ENCODE peak calls at places on chromosome 14, in six cellular contexts. One of them, this sample, is unnamed.
A peak's percentile ranks its signal among the peaks of the same experiment; 100 is the strongest.

GRCh38 chr14:75456069-75457023 is 28.5 kb downstream of the JDP2 start:
- DNase-seq in T-helper 2 cell: no peak
- DNase-seq in AG04450: no peak
- DNase-seq in IMR-90: no peak
- DNase-seq in astrocyte of the hippocampus: no peak
- DNase-seq in Calu3: no peak
- DNase-seq in this sample: no peak

GRCh38 chr14:37721976-37722659 is 126.7 kb downstream of the TTC6 start:
- DNase-seq in IMR-90: peak; percentile 11
- DNase-seq in T-helper 2 cell: no peak
- DNase-seq in AG04450: no peak
- DNase-seq in astrocyte of the hippocampus: no peak
- DNase-seq in Calu3: peak; percentile 30
- DNase-seq in this sample: no peak

GRCh38 chr14:21978184-21978998 is 304.8 kb upstream of the OR4E1 start:
- DNase-seq in IMR-90: peak; percentile 15
- DNase-seq in AG04450: no peak
- DNase-seq in Calu3: peak; percentile 59
- DNase-seq in astrocyte of the hippocampus: peak; percentile 9
- DNase-seq in T-helper 2 cell: no peak
- DNase-seq in this sample: peak; percentile 8

GRCh38 chr14:25049559-25050493 is at the start of gene STXBP6:
- DNase-seq in IMR-90: peak; percentile 65
- DNase-seq in AG04450: no peak
- DNase-seq in T-helper 2 cell: no peak
- DNase-seq in Calu3: peak; percentile 73
- DNase-seq in astrocyte of the hippocampus: peak; percentile 86
- DNase-seq in this sample: peak; percentile 5

GRCh38 chr14:52365071-52365470 is 51.0 kb downstream of the PTGER2 start:
- DNase-seq in T-helper 2 cell: no peak
- DNase-seq in IMR-90: peak; percentile 57
- DNase-seq in Calu3: no peak
- DNase-seq in AG04450: no peak
- DNase-seq in astrocyte of the hippocampus: peak; percentile 59
- DNase-seq in this sample: peak; percentile 27

GRCh38 chr14:65243766-65244442 is 141.6 kb upstream of the MAX start:
- DNase-seq in AG04450: no peak
- DNase-seq in T-helper 2 cell: no peak
- DNase-seq in Calu3: peak; percentile 51
- DNase-seq in astrocyte of the hippocampus: no peak
- DNase-seq in IMR-90: peak; percentile 36
- DNase-seq in this sample: peak; percentile 61

GRCh38 chr14:64708148-64709004 is 4.2 kb downstream of the PLEKHG3 start:
- DNase-seq in Calu3: peak; percentile 82
- DNase-seq in AG04450: no peak
- DNase-seq in IMR-90: peak; percentile 44
- DNase-seq in astrocyte of the hippocampus: peak; percentile 62
- DNase-seq in T-helper 2 cell: no peak
- DNase-seq in this sample: peak; percentile 60

GRCh38 chr14:31243860-31244259 is 36.3 kb upstream of the HECTD1 start:
- DNase-seq in T-helper 2 cell: no peak
- DNase-seq in Calu3: peak; percentile 88
- DNase-seq in AG04450: no peak
- DNase-seq in IMR-90: no peak
- DNase-seq in astrocyte of the hippocampus: no peak
- DNase-seq in this sample: peak; percentile 8

GRCh38 chr14:72855913-72856312 is 38.0 kb downstream of the DPF3 start:
- DNase-seq in IMR-90: peak; percentile 44
- DNase-seq in Calu3: no peak
- DNase-seq in AG04450: no peak
- DNase-seq in T-helper 2 cell: no peak
- DNase-seq in astrocyte of the hippocampus: peak; percentile 85
- DNase-seq in this sample: peak; percentile 78

GRCh38 chr14:103558071-103558882 is 4.2 kb downstream of the BAG5 start:
- DNase-seq in IMR-90: peak; percentile 83
- DNase-seq in T-helper 2 cell: no peak
- DNase-seq in AG04450: no peak
- DNase-seq in astrocyte of the hippocampus: peak; percentile 88
- DNase-seq in Calu3: no peak
- DNase-seq in this sample: peak; percentile 91

GRCh38 chr14:57329833-57330232 is 60.6 kb upstream of the NAA30 start:
- DNase-seq in AG04450: no peak
- DNase-seq in T-helper 2 cell: no peak
- DNase-seq in astrocyte of the hippocampus: no peak
- DNase-seq in Calu3: no peak
- DNase-seq in IMR-90: no peak
- DNase-seq in this sample: no peak

GRCh38 chr14:81303258-81303935 is 82.6 kb upstream of the GTF2A1 start:
- DNase-seq in AG04450: no peak
- DNase-seq in Calu3: peak; percentile 93
- DNase-seq in astrocyte of the hippocampus: peak; percentile 23
- DNase-seq in IMR-90: no peak
- DNase-seq in T-helper 2 cell: no peak
- DNase-seq in this sample: peak; percentile 7

GRCh38 chr14:80150301-80150700 is 61.0 kb downstream of the DIO2 start:
- DNase-seq in T-helper 2 cell: no peak
- DNase-seq in IMR-90: peak; percentile 23
- DNase-seq in AG04450: no peak
- DNase-seq in astrocyte of the hippocampus: peak; percentile 77
- DNase-seq in Calu3: no peak
- DNase-seq in this sample: peak; percentile 60

GRCh38 chr14:23573384-23573783 is 5.2 kb downstream of the JPH4 start:
- DNase-seq in T-helper 2 cell: no peak
- DNase-seq in astrocyte of the hippocampus: no peak
- DNase-seq in Calu3: no peak
- DNase-seq in IMR-90: no peak
- DNase-seq in AG04450: no peak
- DNase-seq in this sample: no peak

GRCh38 chr14:74655597-74656389 is 43.8 kb upstream of the LTBP2 start:
- DNase-seq in Calu3: no peak
- DNase-seq in AG04450: no peak
- DNase-seq in IMR-90: peak; percentile 61
- DNase-seq in T-helper 2 cell: no peak
- DNase-seq in astrocyte of the hippocampus: peak; percentile 65
- DNase-seq in this sample: peak; percentile 55

GRCh38 chr14:103683139-103683538 is 32.1 kb downstream of the XRCC3 start:
- DNase-seq in Calu3: no peak
- DNase-seq in IMR-90: no peak
- DNase-seq in astrocyte of the hippocampus: no peak
- DNase-seq in T-helper 2 cell: no peak
- DNase-seq in AG04450: no peak
- DNase-seq in this sample: no peak

GRCh38 chr14:100330007-100330344 is 6.8 kb downstream of the SLC25A47 start:
- DNase-seq in IMR-90: no peak
- DNase-seq in AG04450: no peak
- DNase-seq in astrocyte of the hippocampus: no peak
- DNase-seq in T-helper 2 cell: no peak
- DNase-seq in Calu3: no peak
- DNase-seq in this sample: no peak

This sample was measured in M059J.